ENCODE peak calls at places on chromosomes 16 and 17, in five cellular contexts. V, L, Q, U and S are unnamed samples.

GRCh38 chr17:40218740-40219072 is 398 bp upstream of the WIPF2 start:
- DNase-seq in V (peak; percentile 96), L (no peak), Q (peak; percentile 84), U (peak; percentile 93), S (peak; percentile 52)

GRCh38 chr17:41784207-41784744 is 2.2 kb downstream of the JUP start:
- DNase-seq in V (peak; percentile 74), L (no peak), Q (no peak), U (peak; percentile 73), S (no peak)

GRCh38 chr17:6636616-6637457 is 3.7 kb downstream of the KIAA0753 start:
- DNase-seq in V (no peak), L (no peak), Q (no peak), U (no peak), S (no peak)

GRCh38 chr16:2584742-2585650 is 47.2 kb downstream of the PDPK1 start:
- DNase-seq in V (peak; percentile 26), L (no peak), Q (peak; percentile 11), U (no peak), S (no peak)

GRCh38 chr16:1817716-1818115 is 8.9 kb downstream of the HAGH start:
- DNase-seq in V (no peak), L (no peak), Q (no peak), U (no peak), S (no peak)

GRCh38 chr16:4410335-4411075 is 5.9 kb downstream of the CORO7 start:
- DNase-seq in V (peak; percentile 96), L (peak; percentile 72), Q (peak; percentile 93), U (no peak), S (peak; percentile 78)

GRCh38 chr17:56804454-56804853 is 29.3 kb downstream of the C17orf67 start:
- DNase-seq in V (no peak), L (no peak), Q (no peak), U (no peak), S (no peak)

GRCh38 chr17:61247438-61247837 is 152.2 kb upstream of the TBX2 start:
- DNase-seq in V (peak; percentile 89), L (peak; percentile 64), Q (peak; percentile 97), U (no peak), S (peak; percentile 90)

GRCh38 chr17:33436321-33436720 is 143.2 kb upstream of the ASIC2 start:
- DNase-seq in V (peak; percentile 49), L (peak; percentile 12), Q (peak; percentile 1), U (no peak), S (no peak)

GRCh38 chr16:9791566-9791965 is 390.7 kb downstream of the GRIN2A start:
- DNase-seq in V (no peak), L (no peak), Q (no peak), U (no peak), S (no peak)

GRCh38 chr17:18143044-18143936 is 34.7 kb downstream of the MYO15A start:
- DNase-seq in V (peak; percentile 33), L (no peak), Q (no peak), U (peak; percentile 50), S (no peak)

GRCh38 chr17:47895254-47895855 is 681 bp upstream of the SP2 start:
- DNase-seq in V (peak; percentile 39), L (no peak), Q (no peak), U (peak; percentile 58), S (no peak)

GRCh38 chr17:9240659-9241370 is 219.5 kb downstream of the NTN1 start:
- DNase-seq in V (peak; percentile 32), L (peak; percentile 9), Q (peak; percentile 62), U (no peak), S (peak; percentile 29)

GRCh38 chr17:31593806-31594205 is 202.3 kb downstream of the RAB11FIP4 start:
- DNase-seq in V (no peak), L (no peak), Q (peak; percentile 58), U (no peak), S (no peak)

GRCh38 chr17:32709562-32709961 is 167.4 kb downstream of the MYO1D start:
- DNase-seq in V (no peak), L (no peak), Q (no peak), U (no peak), S (no peak)

GRCh38 chr16:19559242-19559910 is 3.9 kb downstream of the VPS35L start:
- DNase-seq in V (peak; percentile 83), L (no peak), Q (peak; percentile 72), U (peak; percentile 16), S (no peak)

GRCh38 chr16:3306078-3306477 is 781 bp downstream of the ZNF75A start:
- DNase-seq in V (no peak), L (no peak), Q (no peak), U (no peak), S (no peak)

GRCh38 chr17:49565948-49566491 is 9.7 kb upstream of the NXPH3 start:
- DNase-seq in V (peak; percentile 90), L (no peak), Q (peak; percentile 40), U (peak; percentile 57), S (no peak)

GRCh38 chr17:2192367-2193028 is 111.1 kb downstream of the SMG6 start:
- DNase-seq in V (peak; percentile 92), L (peak; percentile 86), Q (peak; percentile 97), U (no peak), S (peak; percentile 88)

GRCh38 chr17:67528751-67529436 is 151.8 kb downstream of the PITPNC1 start:
- DNase-seq in V (peak; percentile 73), L (peak; percentile 70), Q (peak; percentile 93), U (peak; percentile 92), S (peak; percentile 63)

GRCh38 chr16:80265624-80266306 is 275.0 kb upstream of the DYNLRB2 start:
- DNase-seq in V (no peak), L (no peak), Q (no peak), U (no peak), S (no peak)

GRCh38 chr17:66829386-66829864 is 5.5 kb upstream of the CACNG5 start:
- DNase-seq in V (peak; percentile 84), L (peak; percentile 4), Q (peak; percentile 74), U (peak; percentile 84), S (peak; percentile 22)

GRCh38 chr17:64998436-64999190 is 57.9 kb downstream of the GNA13 start:
- DNase-seq in V (no peak), L (no peak), Q (no peak), U (no peak), S (no peak)

DNA sequence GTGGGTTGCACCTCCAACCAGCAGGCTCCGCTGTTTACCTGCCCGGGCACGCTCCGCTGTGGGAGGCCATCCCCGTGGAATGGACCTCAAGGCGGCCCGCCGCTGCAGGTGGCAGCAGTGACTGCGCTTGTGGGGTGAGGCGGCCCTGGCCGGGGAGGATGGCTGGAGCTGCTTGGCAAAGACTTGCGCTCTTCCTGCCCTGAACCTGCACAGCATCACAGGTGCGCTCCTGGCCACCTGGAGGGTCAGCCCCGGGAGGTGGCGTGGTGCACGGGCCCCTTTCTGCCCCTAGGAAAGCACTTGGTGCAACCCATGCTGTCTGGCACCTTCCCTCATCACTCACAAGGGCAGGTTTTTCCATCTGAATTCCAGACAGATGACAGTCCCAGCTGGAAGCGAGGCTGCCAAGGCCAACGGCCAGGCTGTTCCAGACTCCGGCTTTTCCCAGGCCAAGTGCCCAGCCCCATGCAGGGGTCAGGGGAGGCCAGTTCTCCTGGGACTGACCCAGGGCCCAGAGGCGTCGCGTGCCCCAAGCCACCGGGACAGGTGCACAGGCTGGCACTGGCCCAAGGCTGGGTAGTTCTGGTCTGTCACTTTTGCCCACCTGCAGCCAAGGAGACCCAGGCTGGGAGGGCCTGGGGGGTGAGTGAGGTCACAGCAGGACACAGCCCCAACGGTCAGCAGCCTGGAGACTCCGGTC is 13.3 kb downstream of the UTS2R start:
- DNase-seq in V (no peak), L (no peak), Q (no peak), U (peak; percentile 92), S (peak; percentile 16)
- TF ChIP-seq CTCF in V (no peak), L (no peak), Q (no peak), U (peak; percentile 82), S (no peak)

GRCh38 chr17:60066576-60066975 is 12.1 kb downstream of the HEATR6 start:
- DNase-seq in V (no peak), L (no peak), Q (no peak), U (no peak), S (no peak)
- TF ChIP-seq CTCF in V (no peak), L (no peak), Q (no peak), U (no peak), S (no peak)

GRCh38 chr17:57916925-57917858 is 38.0 kb downstream of the CUEDC1 start:
- DNase-seq in V (no peak), L (no peak), Q (no peak), U (peak; percentile 53), S (no peak)

GRCh38 chr17:57914274-57915147 is 40.7 kb downstream of the CUEDC1 start:
- DNase-seq in V (no peak), L (no peak), Q (no peak), U (no peak), S (no peak)

GRCh38 chr17:57918017-57918895 is 37.0 kb downstream of the CUEDC1 start:
- DNase-seq in V (peak; percentile 61), L (no peak), Q (peak; percentile 44), U (no peak), S (no peak)

GRCh38 chr17:57915532-57915931 is 39.7 kb downstream of the CUEDC1 start:
- DNase-seq in V (no peak), L (no peak), Q (no peak), U (no peak), S (no peak)

DNA sequence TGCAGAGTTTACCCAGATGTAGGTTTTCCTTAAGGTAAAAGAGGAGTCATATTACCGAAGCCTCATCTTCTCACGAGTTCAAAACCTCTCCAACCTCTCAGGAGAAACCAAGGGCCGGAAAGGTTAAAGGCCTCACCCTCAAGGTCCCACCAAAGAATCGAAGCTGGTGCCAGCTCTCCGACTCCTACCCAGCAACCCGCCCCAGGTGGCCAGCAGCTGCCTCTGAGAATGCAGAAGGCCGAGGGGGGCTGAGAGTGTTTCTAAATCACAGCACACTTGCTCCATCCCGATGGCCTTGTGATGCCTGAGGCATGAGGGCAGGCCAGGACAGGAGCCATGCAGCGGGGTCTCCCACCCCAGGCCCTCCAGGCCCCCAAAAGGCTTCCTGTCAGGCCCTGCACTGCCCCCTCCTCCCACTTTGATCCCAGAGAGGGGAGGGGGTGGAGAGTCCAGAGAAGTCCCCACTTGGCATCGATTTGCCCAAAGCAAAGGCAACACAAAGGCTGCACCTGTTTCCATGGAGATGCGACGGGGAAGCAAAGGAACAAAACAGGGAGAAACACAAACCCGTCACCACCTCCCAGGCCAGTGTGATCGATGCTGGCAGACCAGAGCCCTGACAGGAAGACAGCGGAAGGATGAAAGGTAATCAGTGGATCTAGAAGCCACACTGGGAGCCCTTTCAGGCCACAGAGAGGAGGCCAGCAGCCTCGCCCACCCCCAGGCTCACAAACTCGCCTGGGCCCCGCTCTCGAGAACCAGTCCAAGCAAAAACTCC is 39.0 kb downstream of the CUEDC1 start:
- DNase-seq in V (no peak), L (no peak), Q (peak; percentile 53), U (no peak), S (no peak)
- TF ChIP-seq CTCF in V (no peak), L (no peak), Q (no peak), U (no peak), S (no peak)

GRCh38 chr16:7026639-7027038 is 306.0 kb upstream of the RBFOX1 start:
- DNase-seq in V (no peak), L (no peak), Q (no peak), U (no peak), S (no peak)

GRCh38 chr16:7021653-7022275 is 310.9 kb upstream of the RBFOX1 start:
- DNase-seq in V (no peak), L (no peak), Q (no peak), U (no peak), S (no peak)

DNA sequence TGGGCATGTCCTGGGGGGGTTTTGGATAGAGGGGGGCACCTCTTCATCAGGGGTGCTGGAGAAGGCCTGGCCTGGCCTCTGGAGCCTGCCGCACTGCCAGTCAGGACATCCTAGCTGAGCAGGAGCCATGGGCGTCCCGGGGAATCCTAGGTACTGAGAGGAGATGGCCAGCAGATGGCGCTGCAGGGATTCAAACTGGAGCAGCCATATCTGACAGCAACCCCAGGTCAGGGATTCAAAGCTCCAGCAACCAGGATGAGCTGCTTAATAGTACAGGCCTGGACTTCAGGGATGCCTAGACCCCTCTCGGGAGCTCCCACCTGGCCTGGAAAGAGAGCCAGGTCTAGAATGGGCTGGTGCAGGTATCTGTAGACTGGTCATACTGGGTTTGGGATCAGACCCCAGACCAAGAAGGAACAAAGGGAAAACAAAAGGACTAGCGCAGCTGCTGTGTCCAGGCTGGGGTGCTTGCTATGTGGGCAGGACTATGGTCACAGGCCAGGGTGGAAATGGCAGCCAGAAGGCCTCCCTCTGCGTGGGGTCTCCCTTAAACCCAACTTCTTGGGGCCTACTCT is 306.9 kb upstream of the RBFOX1 start:
- DNase-seq in V (peak; percentile 2), L (no peak), Q (no peak), U (peak; percentile 90), S (no peak)
- TF ChIP-seq CTCF in V (no peak), L (no peak), Q (peak; percentile 18), U (peak; percentile 82), S (no peak)